ENCODE peak calls at places on chromosomes 2 and 18, in four cellular contexts. G is fibroblast of lung, P is OCI-LY7, L is neural progenitor cell. H is an unnamed sample. For H3K79me2, the result is how much of the 10 kb centered on the place peaks cover.

GRCh38 chr18:75247601-75248421 is 37.2 kb downstream of the TSHZ1 start:
- DNase-seq in G (peak), P (no peak), L (no peak), H (peak)

GRCh38 chr2:217273158-217273557 is 413.3 kb upstream of the TNP1 start:
- DNase-seq in G (no peak), P (no peak), L (no peak), H (no peak)

GRCh38 chr2:64617631-64618151 is 36.0 kb downstream of the SERTAD2 start:
- DNase-seq in G (no peak), P (no peak), L (peak), H (no peak)

GRCh38 chr2:31877008-31877407 is 133.8 kb downstream of the MEMO1 start:
- DNase-seq in G (peak), P (no peak), L (no peak), H (no peak)

GRCh38 chr18:50190926-50191325 is 4.0 kb downstream of the MYO5B start:
- DNase-seq in G (no peak), P (no peak), L (no peak), H (no peak)

GRCh38 chr2:160406591-160407392 is 86.8 kb downstream of the RBMS1 start:
- DNase-seq in G (peak), P (peak), L (peak), H (peak)

GRCh38 chr18:27378396-27379094 is 193.4 kb upstream of the CHST9 start:
- DNase-seq in G (no peak), P (no peak), L (no peak), H (peak)

GRCh38 chr2:230798769-230799399 is 65.9 kb upstream of the ITM2C start:
- DNase-seq in G (peak), P (peak), L (peak), H (peak)

GRCh38 chr2:202121532-202122166 is 48.6 kb downstream of the KIAA2012 start:
- DNase-seq in G (no peak), P (no peak), L (no peak), H (no peak)

GRCh38 chr2:44859337-44859736 is 82.2 kb upstream of the SIX3 start:
- DNase-seq in G (no peak), P (no peak), L (no peak), H (no peak)

GRCh38 chr2:205714058-205714776 is 31.9 kb downstream of the NRP2 start:
- DNase-seq in G (peak), P (no peak), L (no peak), H (no peak)

GRCh38 chr2:111209045-111209514 is 88.4 kb downstream of the BCL2L11 start:
- DNase-seq in G (peak), P (no peak), L (no peak), H (no peak)

GRCh38 chr2:168798076-168798887 is 4.2 kb upstream of the NOSTRIN start:
- DNase-seq in G (no peak), P (no peak), L (peak), H (peak)

GRCh38 chr2:101251844-101252407 is 760 bp upstream of the CNOT11 start:
- DNase-seq in G (no peak), P (peak), L (peak), H (no peak)

GRCh38 chr2:144508162-144508765 is 11.7 kb downstream of the ZEB2 start:
- DNase-seq in G (peak), P (peak), L (no peak), H (no peak)

GRCh38 chr2:158713523-158714138 is 81.5 kb upstream of the DAPL1 start:
- DNase-seq in G (no peak), P (no peak), L (no peak), H (peak)

GRCh38 chr2:60880633-60880987 is 764 bp upstream of the REL start:
- DNase-seq in G (peak), P (no peak), L (no peak), H (no peak)

GRCh38 chr2:177148477-177149154 is 64.0 kb upstream of the HNRNPA3 start:
- DNase-seq in G (peak), P (peak), L (peak), H (peak)

GRCh38 chr18:9058426-9058825 is 44.1 kb upstream of the NDUFV2 start:
- DNase-seq in G (no peak), P (no peak), L (no peak), H (no peak)

GRCh38 chr2:19349911-19350677 is 8.3 kb downstream of the OSR1 start:
- DNase-seq in G (peak), P (peak), L (peak), H (peak)

GRCh38 chr2:174236429-174236828 is 11.9 kb downstream of the OLA1 start:
- DNase-seq in G (no peak), P (no peak), L (no peak), H (no peak)

GRCh38 chr2:10716581-10716980 is 4.8 kb upstream of the ATP6V1C2 start:
- DNase-seq in G (no peak), P (peak), L (no peak), H (no peak)

GRCh38 chr18:56473400-56474059 is 164.9 kb downstream of the TXNL1 start:
- DNase-seq in G (no peak), P (no peak), L (no peak), H (no peak)

GRCh38 chr2:239429473-239430350 is 28.9 kb upstream of the HDAC4 start:
- DNase-seq in G (peak), P (no peak), L (no peak), H (no peak)

GRCh38 chr2:215441560-215442391 is 5.9 kb upstream of the FN1 start:
- DNase-seq in G (no peak), P (no peak), L (no peak), H (no peak)

GRCh38 chr2:182867411-182868048 is 1.1 kb upstream of the FRZB start:
- DNase-seq in G (no peak), P (no peak), L (peak), H (no peak)

DNA sequence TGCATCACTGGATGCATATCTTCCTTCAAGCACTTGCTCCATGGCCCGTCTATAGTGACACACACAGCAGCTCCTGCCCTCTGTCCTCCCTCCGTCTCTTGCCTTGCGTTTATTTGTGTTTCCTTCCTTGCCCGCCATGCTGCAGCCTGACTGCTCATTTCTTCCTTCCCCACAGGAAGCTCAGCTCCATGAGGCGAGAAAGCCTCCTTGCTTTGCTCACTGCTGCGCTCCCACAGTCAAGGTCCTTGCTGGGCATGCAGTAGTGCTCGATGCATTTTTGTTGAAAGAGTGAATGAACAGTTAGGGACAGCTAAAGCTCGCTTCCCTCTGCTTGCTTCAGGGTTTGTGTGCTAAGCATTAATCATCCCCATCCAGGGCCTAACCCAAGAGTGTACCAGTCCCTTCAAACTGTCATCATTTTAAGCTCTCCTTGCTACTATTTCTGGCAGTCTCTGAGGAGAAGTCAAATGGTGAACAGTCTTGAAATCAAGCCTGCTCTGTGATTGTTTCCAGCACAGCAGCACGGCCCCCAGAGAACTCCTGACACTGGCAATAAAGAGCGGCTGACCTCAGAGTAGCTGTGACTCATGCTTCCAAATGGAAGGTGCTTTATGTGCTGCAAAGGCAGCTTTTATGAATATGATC is 171.7 kb upstream of the SOX11 start:
- DNase-seq in G (peak), P (no peak), L (no peak), H (no peak)
- H3K79me2 ChIP-seq in G (under half), P (under half), L (under half), H (under half)

DNA sequence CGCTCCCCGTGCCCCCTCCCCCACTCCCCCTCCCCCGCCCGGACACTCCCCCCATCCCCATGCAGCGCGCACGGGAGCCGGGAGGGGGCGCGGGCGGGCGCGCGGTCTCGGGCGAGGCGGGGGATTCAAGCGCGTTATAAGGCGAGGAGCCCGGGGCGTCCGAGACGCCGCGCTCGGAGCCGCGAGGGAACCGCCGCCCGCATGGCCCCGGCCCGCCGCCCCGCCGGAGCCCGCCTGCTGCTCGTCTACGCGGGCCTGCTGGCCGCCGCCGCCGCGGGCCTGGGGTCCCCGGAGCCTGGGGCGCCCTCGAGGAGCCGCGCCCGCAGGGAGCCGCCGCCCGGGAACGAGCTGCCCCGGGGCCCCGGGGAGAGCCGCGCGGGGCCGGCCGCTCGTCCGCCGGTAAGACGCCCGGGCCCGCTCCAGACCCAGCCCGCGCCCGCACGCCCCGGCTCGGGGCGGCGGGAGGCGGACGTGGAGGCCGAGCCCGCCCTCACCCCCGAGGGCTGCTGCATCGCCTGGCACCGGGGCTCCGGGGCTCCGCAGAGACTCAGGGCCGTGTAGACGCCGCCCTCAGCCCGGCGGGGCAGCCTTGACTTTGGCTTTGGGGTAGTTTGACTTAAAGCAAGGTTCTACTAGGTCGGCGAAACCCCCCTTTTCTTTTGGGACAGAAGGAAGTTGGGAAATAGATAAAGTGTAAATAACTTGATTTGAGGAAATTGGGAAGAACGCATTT is at the start of gene ERFE:
- DNase-seq in G (peak), P (peak), L (peak), H (no peak)
- TF ChIP-seq CTCF in G (peak), P (no peak), L (peak), H (no peak)

DNA sequence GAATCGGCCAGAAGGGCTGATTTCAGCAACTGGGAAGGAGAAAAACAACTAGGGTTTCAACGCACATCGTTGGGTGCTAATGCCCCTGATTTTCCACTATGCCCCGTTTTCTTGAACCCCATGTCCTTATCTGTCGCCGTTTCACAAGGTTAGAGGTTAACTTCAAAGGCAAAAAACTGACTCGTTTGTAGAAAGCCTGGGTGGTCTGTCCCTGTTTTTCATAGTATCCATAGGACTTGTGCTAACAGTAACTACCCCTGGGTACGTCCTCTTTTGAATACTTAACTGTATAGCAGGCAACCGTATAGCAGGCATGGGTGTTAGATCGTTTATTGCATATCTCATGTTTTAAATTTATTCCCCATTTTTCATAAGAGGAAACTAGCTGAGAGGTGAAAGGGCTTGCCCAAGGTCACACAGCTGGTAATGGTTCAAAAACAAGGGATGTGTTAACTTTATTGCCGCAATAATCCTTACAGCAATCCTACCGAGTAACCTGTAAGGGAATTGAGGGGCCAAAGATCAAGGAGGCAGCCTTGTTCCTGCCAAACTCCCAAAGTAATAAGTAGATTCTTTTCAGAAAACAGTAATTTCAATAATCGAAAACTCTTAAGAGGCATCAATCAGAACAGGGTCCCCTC is 897 bp upstream of the MGAT4A start:
- DNase-seq in G (no peak), P (peak), L (no peak), H (peak)
- H3K27ac ChIP-seq in G (no peak), P (no peak), L (no peak), H (peak)

GRCh38 chr2:39999864-40000263 is 220.8 kb upstream of the THUMPD2 start:
- DNase-seq in G (no peak), P (no peak), L (no peak), H (no peak)

GRCh38 chr2:40004336-40004735 is 225.3 kb upstream of the THUMPD2 start:
- DNase-seq in G (no peak), P (peak), L (no peak), H (no peak)

GRCh38 chr2:39996653-39997080 is 217.6 kb upstream of the THUMPD2 start:
- DNase-seq in G (peak), P (peak), L (no peak), H (peak)

GRCh38 chr2:40002339-40002738 is 223.3 kb upstream of the THUMPD2 start:
- DNase-seq in G (no peak), P (no peak), L (no peak), H (no peak)
- H3K79me2 ChIP-seq in G (under half), P (under half), L (under half), H (under half)

GRCh38 chr18:48539406-48540328 is 836 bp downstream of the CTIF start:
- DNase-seq in G (peak), P (no peak), L (peak), H (peak)

GRCh38 chr18:48536516-48536915 is 2.3 kb upstream of the CTIF start:
- DNase-seq in G (no peak), P (no peak), L (no peak), H (no peak)

GRCh38 chr18:48540329-48541025 is 1.6 kb downstream of the CTIF start:
- DNase-seq in G (peak), P (no peak), L (peak), H (peak)

GRCh38 chr18:48541026-48541746 is 2.4 kb downstream of the CTIF start:
- DNase-seq in G (peak), P (no peak), L (peak), H (peak)

GRCh38 chr18:48538531-48539405 is at the start of gene CTIF:
- DNase-seq in G (peak), P (no peak), L (peak), H (peak)
- TF ChIP-seq CTCF in G (no peak), P (no peak), L (peak), H (no peak)

GRCh38 chr2:189412330-189412953 is 28.8 kb upstream of the WDR75 start:
- DNase-seq in G (peak), P (peak), L (peak), H (peak)
- H3K27ac ChIP-seq in G (peak), P (no peak), L (no peak), H (no peak)

GRCh38 chr18:5506174-5506573 is 37.6 kb downstream of the EPB41L3 start:
- DNase-seq in G (no peak), P (no peak), L (no peak), H (no peak)
- H3K79me2 ChIP-seq in G (under half), P (under half), L (under half), H (half or more)

DNA sequence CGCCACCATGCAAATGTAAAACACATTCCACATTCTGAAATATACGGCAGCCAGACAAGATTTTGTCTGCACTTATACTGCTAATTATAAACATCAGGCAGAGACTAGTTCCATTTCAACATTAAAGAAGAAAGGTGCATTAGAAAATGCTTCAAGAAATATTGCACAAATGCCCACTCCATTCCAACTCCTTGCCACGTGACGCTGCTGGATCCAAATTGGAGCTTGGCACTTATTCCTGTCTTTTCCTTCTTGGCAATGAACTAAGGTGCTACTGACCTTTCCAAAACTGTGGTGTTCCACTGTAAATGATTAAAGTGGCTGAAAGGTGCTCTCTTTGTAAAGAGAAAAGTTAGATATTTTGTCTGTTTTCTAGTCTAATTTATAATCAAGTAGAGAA is 6.2 kb downstream of the COL6A3 start:
- DNase-seq in G (no peak), P (no peak), L (no peak), H (no peak)
- TF ChIP-seq CTCF in G (no peak), P (no peak), L (no peak), H (no peak)

DNA sequence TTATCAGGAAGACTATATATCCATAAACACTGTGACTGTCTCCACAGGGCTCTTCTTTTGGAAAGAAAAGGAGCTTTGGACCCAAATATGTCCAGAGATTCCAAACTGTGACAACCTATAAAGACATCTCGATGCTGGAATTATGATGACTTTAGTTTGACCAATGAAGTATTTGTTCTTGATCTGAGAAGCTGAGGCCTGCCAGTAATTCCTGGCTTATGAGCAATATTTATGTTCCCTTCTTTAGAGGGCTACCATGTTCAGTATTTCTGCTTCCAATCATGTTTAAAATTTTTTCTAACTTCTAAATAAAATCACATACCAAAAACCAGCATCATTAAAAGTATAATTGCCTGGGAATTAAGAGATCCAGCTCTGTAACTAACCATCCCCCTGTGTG is 41.1 kb downstream of the FEZ2 start:
- DNase-seq in G (peak), P (no peak), L (no peak), H (no peak)
- H3K27ac ChIP-seq in G (peak), P (no peak), L (no peak), H (peak)

H was measured in endothelial cell of umbilical vein.